ENCODE peak calls at places on chromosomes 1 and 21, in five cellular contexts. T is pancreas; P is tibial nerve; B is HCT116; S is CD4-positive, alpha-beta memory T cell. V is an unnamed sample.

GRCh38 chr1:44636711-44637589 is 37.3 kb downstream of the TMEM53 start:
- DNase-seq in T (no peak), P (no peak), B (no peak), S (no peak), V (no peak)

GRCh38 chr1:238139713-238140112 is 249.0 kb upstream of the ZP4 start:
- DNase-seq in T (no peak), P (no peak), B (no peak), S (no peak), V (no peak)

GRCh38 chr1:237500566-237500965 is 390.2 kb downstream of the ZP4 start:
- DNase-seq in T (no peak), P (no peak), B (no peak), S (no peak), V (no peak)

GRCh38 chr1:107433635-107434378 is 293.0 kb downstream of the NTNG1 start:
- DNase-seq in T (no peak), P (no peak), B (no peak), S (no peak), V (no peak)

GRCh38 chr1:208007319-208007937 is 96.5 kb upstream of the CD34 start:
- DNase-seq in T (no peak), P (no peak), B (no peak), S (no peak), V (no peak)

GRCh38 chr1:112529301-112529700 is 20.5 kb downstream of the WNT2B start:
- DNase-seq in T (no peak), P (no peak), B (no peak), S (no peak), V (no peak)

GRCh38 chr1:95407864-95408291 is 173.9 kb downstream of the RWDD3 start:
- DNase-seq in T (no peak), P (no peak), B (no peak), S (no peak), V (no peak)

GRCh38 chr1:67459068-67459467 is 28.9 kb upstream of the SERBP1 start:
- DNase-seq in T (no peak), P (no peak), B (no peak), S (no peak), V (no peak)

GRCh38 chr1:109628540-109629321 is 9.1 kb downstream of the AMPD2 start:
- DNase-seq in T (no peak), P (no peak), B (no peak), S (no peak), V (no peak)

GRCh38 chr1:70941563-70941962 is 106.1 kb downstream of the PTGER3 start:
- DNase-seq in T (no peak), P (no peak), B (no peak), S (no peak), V (no peak)

GRCh38 chr1:202365092-202365815 is 16.8 kb downstream of the PPP1R12B start:
- DNase-seq in T (no peak), P (no peak), B (no peak), S (no peak), V (no peak)

GRCh38 chr1:30419246-30419720 is 304.1 kb downstream of the MATN1 start:
- DNase-seq in T (no peak), P (no peak), B (no peak), S (no peak), V (no peak)

GRCh38 chr1:59142663-59143487 is 154.0 kb upstream of the FGGY start:
- DNase-seq in T (no peak), P (no peak), B (peak; percentile 53), S (no peak), V (no peak)

GRCh38 chr1:186295980-186296379 is 79.1 kb downstream of the TPR start:
- DNase-seq in T (no peak), P (no peak), B (no peak), S (no peak), V (no peak)

GRCh38 chr1:184972281-184973055 is 1.8 kb downstream of the NIBAN1 start:
- DNase-seq in T (no peak), P (no peak), B (no peak), S (no peak), V (no peak)

GRCh38 chr21:28671549-28672195 is 321.0 kb downstream of the LTN1 start:
- DNase-seq in T (no peak), P (no peak), B (no peak), S (no peak), V (no peak)

GRCh38 chr1:33168556-33169289 is 13.1 kb downstream of the TRIM62 start:
- DNase-seq in T (no peak), P (no peak), B (no peak), S (no peak), V (no peak)

GRCh38 chr21:26148071-26148470 is 22.5 kb downstream of the APP start:
- DNase-seq in T (no peak), P (no peak), B (no peak), S (no peak), V (no peak)

GRCh38 chr1:30197616-30197934 is 525.8 kb downstream of the MATN1 start:
- DNase-seq in T (no peak), P (no peak), B (no peak), S (no peak), V (no peak)

GRCh38 chr1:10823000-10823401 is 26.6 kb upstream of the CASZ1 start:
- DNase-seq in T (no peak), P (no peak), B (no peak), S (no peak), V (no peak)

GRCh38 chr1:38015978-38016640 is 3.6 kb downstream of the UTP11 start:
- DNase-seq in T (peak; percentile 17), P (no peak), B (no peak), S (no peak), V (no peak)

GRCh38 chr1:156506450-156506849 is 5.9 kb upstream of the MEF2D start:
- DNase-seq in T (no peak), P (no peak), B (no peak), S (no peak), V (no peak)
- H3K4me3 ChIP-seq in T (no peak overlapping the region), P (no peak overlapping the region), B (no peak overlapping the region), S (no peak overlapping the region), V (no peak overlapping the region)

DNA sequence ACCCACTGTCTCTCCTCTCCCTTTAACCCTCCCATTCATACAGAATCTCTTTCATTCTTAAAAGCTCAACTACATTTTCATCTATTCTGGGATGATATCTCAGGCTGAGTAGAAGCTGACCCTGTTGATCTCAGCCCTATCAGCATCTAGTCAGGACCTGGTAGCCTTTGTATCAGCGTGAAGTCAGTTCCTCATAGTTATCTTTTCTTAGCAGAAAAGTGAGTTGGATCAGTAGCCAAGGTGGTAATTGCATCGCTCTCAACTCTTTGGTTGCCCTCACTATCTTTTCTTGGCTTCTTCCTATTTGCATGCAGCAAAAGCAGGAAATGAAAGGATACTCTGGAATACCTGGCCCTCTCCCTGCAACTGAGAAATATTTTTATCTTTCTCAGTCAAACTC is 13.6 kb upstream of the GOLT1A start:
- DNase-seq in T (no peak), P (no peak), B (no peak), S (no peak), V (no peak)
- H3K36me3 ChIP-seq in T (peaks cover 34% of the 10 kb centered on the region), P (peaks cover 8% of the 10 kb centered on the region), B (no peaks in the 10 kb centered on the region), S (no peaks in the 10 kb centered on the region), V (no peaks in the 10 kb centered on the region)

GRCh38 chr1:54982739-54983138 is 2.3 kb downstream of the TMEM61 start:
- DNase-seq in T (peak; percentile 44), P (no peak), B (peak; percentile 28), S (no peak), V (no peak)
- H3K9me3 ChIP-seq in T (no peaks in the 10 kb centered on the region), P (no peaks in the 10 kb centered on the region), B (no peaks in the 10 kb centered on the region), S (no peaks in the 10 kb centered on the region), V (no peaks in the 10 kb centered on the region)

GRCh38 chr1:36122062-36122461 is 3.0 kb downstream of the COL8A2 start:
- DNase-seq in T (no peak), P (no peak), B (no peak), S (no peak), V (no peak)
- H3K4me3 ChIP-seq in T (no peak overlapping the region), P (no peak overlapping the region), B (no peak overlapping the region), S (no peak overlapping the region), V (no peak overlapping the region)